ENCODE peak calls at places on chromosomes 13 and 19, in four cellular contexts. One of them, this sample, is unnamed.

GRCh38 chr19:2600914-2601870 is 101.3 kb downstream of the GNG7 start:
- DNase-seq in stimulated activated CD4-positive, alpha-beta T cell treated with anti-CD3 and anti-CD28 coated beads, Interleukin-4, amount 100 ng/mL, for 24 hours: no peak
- DNase-seq in AG04450: no peak
- DNase-seq in left ventricle myocardium inferior: no peak
- DNase-seq in this sample: no peak

GRCh38 chr13:29905845-29906244 is 55.4 kb upstream of the UBL3 start:
- DNase-seq in stimulated activated CD4-positive, alpha-beta T cell treated with anti-CD3 and anti-CD28 coated beads, Interleukin-4, amount 100 ng/mL, for 24 hours: no peak
- DNase-seq in AG04450: no peak
- DNase-seq in left ventricle myocardium inferior: no peak
- DNase-seq in this sample: no peak

GRCh38 chr19:12987190-12987589 is 8.1 kb upstream of the NFIX start:
- DNase-seq in stimulated activated CD4-positive, alpha-beta T cell treated with anti-CD3 and anti-CD28 coated beads, Interleukin-4, amount 100 ng/mL, for 24 hours: no peak
- DNase-seq in left ventricle myocardium inferior: no peak
- DNase-seq in AG04450: no peak
- DNase-seq in this sample: no peak

GRCh38 chr19:10107817-10108367 is 1.7 kb downstream of the PPAN start:
- DNase-seq in stimulated activated CD4-positive, alpha-beta T cell treated with anti-CD3 and anti-CD28 coated beads, Interleukin-4, amount 100 ng/mL, for 24 hours: no peak
- DNase-seq in AG04450: no peak
- DNase-seq in left ventricle myocardium inferior: no peak
- DNase-seq in this sample: no peak

GRCh38 chr19:53868091-53868891 is 608 bp downstream of the MYADM start:
- DNase-seq in stimulated activated CD4-positive, alpha-beta T cell treated with anti-CD3 and anti-CD28 coated beads, Interleukin-4, amount 100 ng/mL, for 24 hours: peak
- DNase-seq in AG04450: no peak
- DNase-seq in left ventricle myocardium inferior: peak
- DNase-seq in this sample: peak

GRCh38 chr19:34555447-34555846 is 73.9 kb downstream of the WTIP start:
- DNase-seq in stimulated activated CD4-positive, alpha-beta T cell treated with anti-CD3 and anti-CD28 coated beads, Interleukin-4, amount 100 ng/mL, for 24 hours: no peak
- DNase-seq in AG04450: no peak
- DNase-seq in left ventricle myocardium inferior: no peak
- DNase-seq in this sample: no peak

GRCh38 chr13:91167706-91168459 is 179.6 kb upstream of the MIR17HG start:
- DNase-seq in stimulated activated CD4-positive, alpha-beta T cell treated with anti-CD3 and anti-CD28 coated beads, Interleukin-4, amount 100 ng/mL, for 24 hours: no peak
- DNase-seq in left ventricle myocardium inferior: no peak
- DNase-seq in AG04450: no peak
- DNase-seq in this sample: no peak

GRCh38 chr13:99834246-99834645 is 137.3 kb downstream of the ZIC5 start:
- DNase-seq in left ventricle myocardium inferior: no peak
- DNase-seq in AG04450: no peak
- DNase-seq in stimulated activated CD4-positive, alpha-beta T cell treated with anti-CD3 and anti-CD28 coated beads, Interleukin-4, amount 100 ng/mL, for 24 hours: no peak
- DNase-seq in this sample: no peak

GRCh38 chr19:29687244-29687896 is 22.1 kb downstream of the PLEKHF1 start:
- DNase-seq in left ventricle myocardium inferior: no peak
- DNase-seq in AG04450: peak
- DNase-seq in stimulated activated CD4-positive, alpha-beta T cell treated with anti-CD3 and anti-CD28 coated beads, Interleukin-4, amount 100 ng/mL, for 24 hours: peak
- DNase-seq in this sample: no peak

This sample was measured in ecto neural progenitor cell.